ENCODE peak calls at places on chromosomes 7 and 10, in eight cellular contexts. X is prostate gland, W is GM12878, I is GM12891, C is suprapubic skin, Z is HCT116, G is K562, M is Panc1. N is an unnamed sample.
A peak's percentile ranks its signal among the peaks of the same experiment; 100 is the strongest.

GRCh38 chr7:112985377-112985987 is 101.1 kb downstream of the GPR85 start:
- DNase-seq in X (no peak), W (no peak), I (no peak), C (no peak), Z (no peak), G (no peak), M (no peak), N (no peak)

GRCh38 chr7:145105561-145105960 is 269.7 kb upstream of the TPK1 start:
- DNase-seq in X (no peak), W (no peak), I (no peak), C (no peak), Z (no peak), G (no peak), M (no peak), N (no peak)

GRCh38 chr10:62620491-62620890 is 184.0 kb upstream of the ADO start:
- DNase-seq in X (no peak), W (no peak), I (no peak), C (no peak), Z (no peak), G (no peak), M (no peak), N (no peak)

GRCh38 chr7:108001759-108002725 is 919 bp downstream of the LAMB1 start:
- DNase-seq in X (no peak), W (no peak), I (peak; percentile 16), C (no peak), Z (no peak), G (no peak), M (no peak), N (no peak)

GRCh38 chr7:37354661-37355131 is 94.0 kb downstream of the ELMO1 start:
- DNase-seq in X (no peak), W (no peak), I (no peak), C (peak; percentile 87), Z (no peak), G (peak; percentile 56), M (no peak), N (no peak)

GRCh38 chr10:77784856-77785255 is 141.7 kb downstream of the DLG5 start:
- DNase-seq in X (no peak), W (no peak), I (no peak), C (no peak), Z (no peak), G (no peak), M (no peak), N (no peak)

GRCh38 chr10:113978802-113979201 is 64.9 kb upstream of the ADRB1 start:
- DNase-seq in X (no peak), W (no peak), I (no peak), C (no peak), Z (no peak), G (no peak), M (no peak), N (no peak)

GRCh38 chr10:71963756-71964668 is at the start of gene CHST3:
- DNase-seq in X (peak; percentile 41), W (no peak), I (peak; percentile 48), C (no peak), Z (no peak), G (no peak), M (no peak), N (no peak)

GRCh38 chr7:134018321-134018720 is 108.8 kb upstream of the LRGUK start:
- DNase-seq in X (no peak), W (no peak), I (no peak), C (no peak), Z (no peak), G (no peak), M (no peak), N (no peak)

GRCh38 chr7:52168085-52168484 is 851.5 kb upstream of the COBL start:
- DNase-seq in X (no peak), W (no peak), I (no peak), C (no peak), Z (no peak), G (peak; percentile 4), M (no peak), N (no peak)

GRCh38 chr7:129513546-129513945 is 11.2 kb downstream of the SMKR1 start:
- DNase-seq in X (no peak), W (no peak), I (no peak), C (no peak), Z (no peak), G (no peak), M (no peak), N (no peak)

GRCh38 chr10:85319826-85320225 is 991.4 kb downstream of the CCSER2 start:
- DNase-seq in X (no peak), W (no peak), I (no peak), C (no peak), Z (no peak), G (no peak), M (no peak), N (no peak)

GRCh38 chr10:124156524-124157225 is 63.3 kb upstream of the CHST15 start:
- DNase-seq in X (no peak), W (no peak), I (no peak), C (no peak), Z (no peak), G (no peak), M (no peak), N (no peak)

GRCh38 chr7:18566829-18567228 is 71.3 kb downstream of the HDAC9 start:
- DNase-seq in X (no peak), W (peak; percentile 25), I (no peak), C (no peak), Z (no peak), G (no peak), M (no peak), N (peak; percentile 11)

GRCh38 chr7:12199363-12199762 is 11.7 kb upstream of the TMEM106B start:
- DNase-seq in X (no peak), W (no peak), I (no peak), C (no peak), Z (no peak), G (no peak), M (no peak), N (no peak)

GRCh38 chr7:123746055-123746454 is 2.7 kb downstream of the WASL start:
- DNase-seq in X (no peak), W (no peak), I (no peak), C (no peak), Z (no peak), G (no peak), M (no peak), N (no peak)

GRCh38 chr7:47513741-47514241 is 68.1 kb downstream of the TNS3 start:
- DNase-seq in X (peak; percentile 26), W (no peak), I (no peak), C (no peak), Z (no peak), G (no peak), M (no peak), N (no peak)
- TF ChIP-seq POLR2AphosphoS5 in X (peak; percentile 36), W (no peak), I (no peak), C (no peak), Z (no peak), G (no peak), M (peak; percentile 5), N (no peak)

DNA sequence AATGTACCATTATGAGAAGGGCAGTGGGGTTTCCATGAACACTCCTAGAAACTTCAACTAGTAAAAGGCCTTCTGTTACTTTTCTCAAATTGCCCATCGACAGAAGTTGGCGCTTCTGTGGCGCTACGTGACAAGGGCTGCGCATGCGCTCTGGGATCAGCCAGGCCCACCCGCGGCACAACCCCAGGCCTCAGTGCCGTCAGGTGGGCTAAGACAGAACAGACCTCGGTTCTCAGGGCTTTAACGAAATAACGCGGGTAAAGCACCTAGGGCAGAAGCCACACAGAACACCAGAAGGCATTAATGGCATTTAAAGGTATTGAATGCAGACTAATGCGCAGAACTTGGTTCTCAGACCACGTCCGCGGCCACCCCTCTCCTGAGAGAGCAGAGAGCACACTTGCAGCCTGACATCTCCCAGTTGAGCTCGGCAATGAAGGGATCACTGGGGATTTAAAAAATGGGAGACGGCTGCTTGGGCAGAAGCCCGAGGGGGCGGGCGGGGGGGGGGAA is 67.6 kb upstream of the CTNNA3 start:
- DNase-seq in X (peak; percentile 52), W (no peak), I (no peak), C (no peak), Z (no peak), G (peak; percentile 21), M (peak; percentile 66), N (peak; percentile 48)
- TF ChIP-seq POLR2AphosphoS5 in X (peak; percentile 48), W (no peak), I (no peak), C (no peak), Z (no peak), G (no peak), M (peak; percentile 28), N (no peak)

GRCh38 chr7:80581472-80581871 is 57.0 kb upstream of the CD36 start:
- DNase-seq in X (no peak), W (no peak), I (no peak), C (no peak), Z (no peak), G (no peak), M (no peak), N (no peak)

GRCh38 chr7:80587538-80587937 is 50.9 kb upstream of the CD36 start:
- DNase-seq in X (no peak), W (no peak), I (no peak), C (no peak), Z (no peak), G (no peak), M (no peak), N (no peak)

GRCh38 chr7:80588591-80588990 is 49.9 kb upstream of the CD36 start:
- DNase-seq in X (no peak), W (no peak), I (no peak), C (no peak), Z (no peak), G (no peak), M (no peak), N (no peak)

GRCh38 chr7:80583901-80584300 is 54.5 kb upstream of the CD36 start:
- DNase-seq in X (no peak), W (no peak), I (no peak), C (no peak), Z (no peak), G (no peak), M (no peak), N (no peak)

GRCh38 chr7:80584778-80585177 is 53.7 kb upstream of the CD36 start:
- DNase-seq in X (no peak), W (no peak), I (no peak), C (no peak), Z (no peak), G (no peak), M (no peak), N (no peak)
- TF ChIP-seq POLR2AphosphoS5 in X (no peak), W (no peak), I (no peak), C (no peak), Z (no peak), G (no peak), M (no peak), N (no peak)

GRCh38 chr7:132574281-132574680 is 2.0 kb downstream of the PLXNA4 start:
- DNase-seq in X (no peak), W (no peak), I (no peak), C (no peak), Z (no peak), G (no peak), M (no peak), N (no peak)

GRCh38 chr7:132575336-132575986 is 809 bp downstream of the PLXNA4 start:
- DNase-seq in X (no peak), W (no peak), I (peak; percentile 19), C (no peak), Z (no peak), G (no peak), M (no peak), N (no peak)

GRCh38 chr7:132571970-132572369 is 4.3 kb downstream of the PLXNA4 start:
- DNase-seq in X (no peak), W (no peak), I (no peak), C (no peak), Z (no peak), G (no peak), M (no peak), N (no peak)

GRCh38 chr7:132575987-132576722 is at the start of gene PLXNA4:
- DNase-seq in X (no peak), W (no peak), I (no peak), C (no peak), Z (no peak), G (no peak), M (no peak), N (no peak)

GRCh38 chr7:132573237-132573636 is 3.0 kb downstream of the PLXNA4 start:
- DNase-seq in X (no peak), W (no peak), I (no peak), C (no peak), Z (no peak), G (no peak), M (no peak), N (no peak)
- TF ChIP-seq POLR2AphosphoS5 in X (no peak), W (no peak), I (no peak), C (no peak), Z (no peak), G (no peak), M (no peak), N (no peak)